ENCODE peak calls at places on chromosomes 4 and X, in ten cellular contexts. S is A549; W is sigmoid colon; X is IMR-90; T is fibroblast of lung; Y is left ventricle myocardium inferior; K is CD8-positive, alpha-beta memory T cell; M is stomach; V is neural progenitor cell; A is astrocyte. Q is an unnamed sample.

GRCh38 chr4:165096776-165097175 is 15.9 kb downstream of the TMEM192 start:
- DNase-seq in S (peak; percentile 6), W (no peak), X (peak; percentile 44), T (peak; percentile 49), Y (no peak), K (no peak), M (no peak), V (peak; percentile 43), A (peak; percentile 8), Q (no peak)

GRCh38 chrX:125782184-125782583 is 383.9 kb downstream of the DCAF12L2 start:
- DNase-seq in S (no peak), W (no peak), X (no peak), T (no peak), Y (no peak), K (no peak), M (no peak), V (no peak), A (no peak), Q (no peak)

GRCh38 chr4:150310159-150310895 is 232.1 kb downstream of the DCLK2 start:
- DNase-seq in S (no peak), W (no peak), X (peak; percentile 68), T (no peak), Y (no peak), K (no peak), M (no peak), V (no peak), A (peak; percentile 87), Q (no peak)

GRCh38 chr4:128354205-128354821 is 66.7 kb upstream of the PGRMC2 start:
- DNase-seq in S (peak; percentile 17), W (no peak), X (peak; percentile 97), T (peak; percentile 88), Y (no peak), K (no peak), M (peak; percentile 68), V (no peak), A (peak; percentile 96), Q (no peak)

GRCh38 chr4:51855751-51856150 is 12.8 kb downstream of the DCUN1D4 start:
- DNase-seq in S (no peak), W (no peak), X (no peak), T (no peak), Y (no peak), K (no peak), M (no peak), V (no peak), A (no peak), Q (no peak)

GRCh38 chrX:54042609-54043010 is 1.7 kb downstream of the PHF8 start:
- DNase-seq in S (peak; percentile 60), W (peak; percentile 68), X (peak; percentile 63), T (peak; percentile 57), Y (peak; percentile 25), K (peak; percentile 28), M (no peak), V (peak; percentile 81), A (peak; percentile 48), Q (no peak)

GRCh38 chr4:111837761-111838160 is 307.5 kb upstream of the FAM241A start:
- DNase-seq in S (no peak), W (no peak), X (no peak), T (no peak), Y (no peak), K (no peak), M (no peak), V (no peak), A (no peak), Q (no peak)

GRCh38 chr4:89773793-89774192 is 63.2 kb downstream of the SNCA start:
- DNase-seq in S (no peak), W (no peak), X (no peak), T (no peak), Y (no peak), K (no peak), M (no peak), V (no peak), A (no peak), Q (no peak)

GRCh38 chrX:110852180-110852579 is 56.6 kb upstream of the CHRDL1 start:
- DNase-seq in S (peak; percentile 15), W (no peak), X (peak; percentile 5), T (peak; percentile 35), Y (no peak), K (no peak), M (no peak), V (peak; percentile 40), A (no peak), Q (no peak)

GRCh38 chr4:1749826-1750225 is 28.5 kb downstream of the TACC3 start:
- DNase-seq in S (no peak), W (no peak), X (no peak), T (no peak), Y (no peak), K (no peak), M (no peak), V (no peak), A (no peak), Q (no peak)

GRCh38 chrX:69234624-69235023 is 69.4 kb upstream of the PJA1 start:
- DNase-seq in S (no peak), W (no peak), X (no peak), T (no peak), Y (no peak), K (no peak), M (no peak), V (no peak), A (no peak), Q (no peak)

GRCh38 chrX:69236641-69237040 is 71.4 kb upstream of the PJA1 start:
- DNase-seq in S (no peak), W (no peak), X (no peak), T (no peak), Y (no peak), K (no peak), M (no peak), V (no peak), A (no peak), Q (no peak)

GRCh38 chrX:69237228-69237627 is 72.0 kb upstream of the PJA1 start:
- DNase-seq in S (no peak), W (no peak), X (no peak), T (no peak), Y (no peak), K (no peak), M (no peak), V (no peak), A (no peak), Q (no peak)

GRCh38 chrX:69238153-69238959 is 73.1 kb upstream of the PJA1 start:
- DNase-seq in S (no peak), W (peak; percentile 80), X (no peak), T (no peak), Y (peak; percentile 31), K (no peak), M (no peak), V (no peak), A (no peak), Q (no peak)

GRCh38 chrX:69238960-69239231 is 73.6 kb upstream of the PJA1 start:
- DNase-seq in S (no peak), W (no peak), X (no peak), T (no peak), Y (no peak), K (no peak), M (no peak), V (no peak), A (no peak), Q (no peak)
- H3K27ac ChIP-seq in S (no peak overlapping the region), W (peak overlapping the region; percentile 70), X (no peak overlapping the region), T (no peak overlapping the region), Y (peak overlapping the region; percentile 73), K (no peak overlapping the region), M (no peak overlapping the region), V (no peak overlapping the region), A (no peak overlapping the region), Q (no peak overlapping the region)

DNA sequence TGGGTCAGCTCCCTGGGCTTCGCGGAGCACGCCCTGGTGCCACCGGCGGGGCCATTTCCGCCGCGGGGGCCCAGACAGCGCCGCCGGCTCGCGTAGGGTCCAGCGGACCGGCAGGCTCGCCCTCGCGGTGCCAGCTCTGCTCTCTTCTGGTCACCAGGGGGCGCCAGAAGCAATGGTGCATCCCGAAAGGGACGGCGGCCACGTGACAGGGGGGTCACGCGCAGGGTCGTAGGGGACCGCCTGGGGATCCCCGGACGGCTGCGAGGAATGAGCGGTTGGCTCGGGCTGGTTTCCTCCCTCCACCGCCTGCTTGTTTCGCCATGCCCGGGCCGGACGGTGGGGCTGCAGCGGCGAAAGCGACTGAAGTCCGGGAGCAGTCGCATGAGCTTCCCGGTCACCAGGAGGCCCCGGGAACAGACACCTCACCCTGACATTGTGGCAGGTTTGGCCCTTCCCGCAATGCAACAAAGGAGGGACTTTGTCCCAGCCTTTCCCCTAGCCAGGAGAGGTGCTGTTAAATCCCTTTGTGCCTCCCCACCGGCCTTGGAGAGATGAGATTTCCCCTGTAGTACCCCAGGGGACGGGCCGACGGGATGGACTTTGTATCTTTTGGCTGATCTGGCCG is 15.8 kb downstream of the ZCCHC12 start:
- DNase-seq in S (peak; percentile 74), W (peak; percentile 87), X (peak; percentile 6), T (peak; percentile 40), Y (peak; percentile 78), K (peak; percentile 30), M (peak; percentile 72), V (peak; percentile 88), A (no peak), Q (no peak)
- H3K4me3 ChIP-seq in S (peak overlapping the region; percentile 68), W (peak overlapping the region; percentile 50), X (peak overlapping the region; percentile 47), T (peak overlapping the region; percentile 46), Y (peak overlapping the region; percentile 68), K (no peak overlapping the region), M (peak overlapping the region; percentile 43), V (peak overlapping the region; percentile 42), A (peak overlapping the region; percentile 52), Q (peak overlapping the region; percentile 40)

GRCh38 chrX:13305091-13305490 is 14.8 kb downstream of the ATXN3L start:
- DNase-seq in S (no peak), W (no peak), X (no peak), T (no peak), Y (no peak), K (no peak), M (no peak), V (no peak), A (no peak), Q (no peak)
- H3K27ac ChIP-seq in S (no peak overlapping the region), W (no peak overlapping the region), X (no peak overlapping the region), T (no peak overlapping the region), Y (no peak overlapping the region), K (no peak overlapping the region), M (no peak overlapping the region), V (no peak overlapping the region), A (no peak overlapping the region), Q (no peak overlapping the region)

GRCh38 chr4:123463869-123464268 is 67.3 kb downstream of the SPRY1 start:
- DNase-seq in S (no peak), W (no peak), X (no peak), T (no peak), Y (no peak), K (no peak), M (no peak), V (peak; percentile 45), A (no peak), Q (no peak)
- H3K4me3 ChIP-seq in S (no peak overlapping the region), W (no peak overlapping the region), X (no peak overlapping the region), T (no peak overlapping the region), Y (no peak overlapping the region), K (no peak overlapping the region), M (no peak overlapping the region), V (no peak overlapping the region), A (no peak overlapping the region), Q (no peak overlapping the region)

DNA sequence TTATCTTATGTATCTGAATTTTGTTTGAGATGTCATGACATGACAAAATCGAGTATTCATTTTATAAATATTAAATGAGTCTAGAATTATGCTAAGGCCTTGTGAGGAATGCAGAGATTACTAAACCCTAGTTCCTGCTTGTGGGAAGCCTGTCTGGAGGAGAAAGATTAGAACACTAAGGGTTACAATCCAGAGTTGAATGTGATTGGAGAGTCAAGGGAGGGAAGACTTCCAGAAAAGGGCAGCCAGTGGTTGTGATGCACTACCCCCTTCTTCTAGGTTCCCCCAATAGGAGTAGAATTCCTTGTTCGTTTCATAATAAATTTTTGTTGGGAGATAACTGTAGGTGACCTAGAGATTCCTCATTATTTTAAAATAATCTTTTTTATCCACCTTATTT is 141.1 kb downstream of the AFF1 start:
- DNase-seq in S (no peak), W (no peak), X (no peak), T (no peak), Y (no peak), K (no peak), M (no peak), V (no peak), A (no peak), Q (no peak)
- H3K27ac ChIP-seq in S (no peak overlapping the region), W (peak overlapping the region; percentile 86), X (no peak overlapping the region), T (no peak overlapping the region), Y (no peak overlapping the region), K (no peak overlapping the region), M (no peak overlapping the region), V (no peak overlapping the region), A (no peak overlapping the region), Q (no peak overlapping the region)